ENCODE peak calls at places on chromosomes 1 and 21, in eight cellular contexts. One of them, this sample, is unnamed.

GRCh38 chr1:220347654-220348175 is 75.5 kb upstream of the RAB3GAP2 start:
- DNase-seq in cardiac fibroblast: no peak
- DNase-seq in fibroblast of mammary gland: no peak
- DNase-seq in lower leg skin: no peak
- DNase-seq in cardiac muscle cell: no peak
- DNase-seq in H9: no peak
- DNase-seq in foreskin fibroblast: no peak
- DNase-seq in fibroblast of pulmonary artery: no peak
- DNase-seq in this sample: no peak

GRCh38 chr1:220943319-220943718 is 64.1 kb downstream of the HLX start:
- DNase-seq in lower leg skin: no peak
- DNase-seq in H9: no peak
- DNase-seq in fibroblast of pulmonary artery: no peak
- DNase-seq in cardiac muscle cell: no peak
- DNase-seq in fibroblast of mammary gland: no peak
- DNase-seq in cardiac fibroblast: no peak
- DNase-seq in foreskin fibroblast: no peak
- DNase-seq in this sample: no peak

GRCh38 chr1:75808921-75809320 is 12.2 kb downstream of the MSH4 start:
- DNase-seq in foreskin fibroblast: no peak
- DNase-seq in fibroblast of mammary gland: no peak
- DNase-seq in H9: no peak
- DNase-seq in fibroblast of pulmonary artery: no peak
- DNase-seq in cardiac muscle cell: no peak
- DNase-seq in lower leg skin: no peak
- DNase-seq in cardiac fibroblast: no peak
- DNase-seq in this sample: no peak

GRCh38 chr1:168227620-168228019 is 1.8 kb downstream of the SFT2D2 start:
- DNase-seq in fibroblast of pulmonary artery: no peak
- DNase-seq in H9: no peak
- DNase-seq in cardiac fibroblast: no peak
- DNase-seq in foreskin fibroblast: peak
- DNase-seq in fibroblast of mammary gland: peak
- DNase-seq in cardiac muscle cell: no peak
- DNase-seq in lower leg skin: no peak
- DNase-seq in this sample: no peak

GRCh38 chr1:26097696-26098095 is 13.9 kb upstream of the PDIK1L start:
- DNase-seq in foreskin fibroblast: peak
- DNase-seq in H9: no peak
- DNase-seq in lower leg skin: no peak
- DNase-seq in fibroblast of mammary gland: no peak
- DNase-seq in cardiac muscle cell: no peak
- DNase-seq in cardiac fibroblast: peak
- DNase-seq in fibroblast of pulmonary artery: peak
- DNase-seq in this sample: no peak

GRCh38 chr1:201764166-201764565 is 64.8 kb upstream of the IPO9 start:
- DNase-seq in H9: no peak
- DNase-seq in foreskin fibroblast: no peak
- DNase-seq in cardiac muscle cell: no peak
- DNase-seq in fibroblast of mammary gland: no peak
- DNase-seq in lower leg skin: no peak
- DNase-seq in cardiac fibroblast: no peak
- DNase-seq in fibroblast of pulmonary artery: no peak
- DNase-seq in this sample: no peak

GRCh38 chr1:151905070-151905442 is 4.3 kb downstream of the THEM4 start:
- DNase-seq in fibroblast of pulmonary artery: peak
- DNase-seq in cardiac muscle cell: peak
- DNase-seq in lower leg skin: no peak
- DNase-seq in foreskin fibroblast: no peak
- DNase-seq in fibroblast of mammary gland: peak
- DNase-seq in H9: no peak
- DNase-seq in cardiac fibroblast: peak
- DNase-seq in this sample: no peak

GRCh38 chr1:173954179-173954578 is 37.1 kb upstream of the SERPINC1 start:
- DNase-seq in lower leg skin: no peak
- DNase-seq in cardiac fibroblast: no peak
- DNase-seq in H9: no peak
- DNase-seq in cardiac muscle cell: no peak
- DNase-seq in fibroblast of mammary gland: peak
- DNase-seq in fibroblast of pulmonary artery: no peak
- DNase-seq in foreskin fibroblast: no peak
- DNase-seq in this sample: no peak

GRCh38 chr21:17732306-17732705 is 86.8 kb downstream of the C21orf91 start:
- DNase-seq in lower leg skin: no peak
- DNase-seq in cardiac fibroblast: no peak
- DNase-seq in H9: no peak
- DNase-seq in foreskin fibroblast: peak
- DNase-seq in fibroblast of pulmonary artery: peak
- DNase-seq in cardiac muscle cell: no peak
- DNase-seq in fibroblast of mammary gland: peak
- DNase-seq in this sample: no peak

GRCh38 chr1:10980094-10980577 is 32.3 kb upstream of the TARDBP start:
- DNase-seq in lower leg skin: peak
- DNase-seq in H9: peak
- DNase-seq in fibroblast of pulmonary artery: peak
- DNase-seq in cardiac fibroblast: peak
- DNase-seq in foreskin fibroblast: peak
- DNase-seq in fibroblast of mammary gland: peak
- DNase-seq in cardiac muscle cell: peak
- DNase-seq in this sample: no peak

GRCh38 chr1:31936966-31937299 is 1.2 kb downstream of the PTP4A2 start:
- DNase-seq in fibroblast of pulmonary artery: no peak
- DNase-seq in fibroblast of mammary gland: no peak
- DNase-seq in lower leg skin: no peak
- DNase-seq in cardiac muscle cell: no peak
- DNase-seq in H9: no peak
- DNase-seq in foreskin fibroblast: no peak
- DNase-seq in cardiac fibroblast: no peak
- DNase-seq in this sample: no peak

GRCh38 chr1:31937300-31938183 is 626 bp downstream of the PTP4A2 start:
- DNase-seq in cardiac fibroblast: peak
- DNase-seq in lower leg skin: peak
- DNase-seq in fibroblast of pulmonary artery: peak
- DNase-seq in H9: peak
- DNase-seq in fibroblast of mammary gland: peak
- DNase-seq in foreskin fibroblast: peak
- DNase-seq in cardiac muscle cell: peak
- DNase-seq in this sample: peak

GRCh38 chr1:31939484-31940329 is 1.5 kb upstream of the PTP4A2 start:
- DNase-seq in cardiac fibroblast: peak
- DNase-seq in fibroblast of pulmonary artery: peak
- DNase-seq in lower leg skin: no peak
- DNase-seq in cardiac muscle cell: peak
- DNase-seq in H9: peak
- DNase-seq in foreskin fibroblast: peak
- DNase-seq in fibroblast of mammary gland: peak
- DNase-seq in this sample: peak

GRCh38 chr1:31936278-31936965 is 1.7 kb downstream of the PTP4A2 start:
- DNase-seq in cardiac muscle cell: no peak
- DNase-seq in fibroblast of pulmonary artery: no peak
- DNase-seq in H9: no peak
- DNase-seq in lower leg skin: no peak
- DNase-seq in fibroblast of mammary gland: peak
- DNase-seq in cardiac fibroblast: no peak
- DNase-seq in foreskin fibroblast: peak
- DNase-seq in this sample: no peak

DNA sequence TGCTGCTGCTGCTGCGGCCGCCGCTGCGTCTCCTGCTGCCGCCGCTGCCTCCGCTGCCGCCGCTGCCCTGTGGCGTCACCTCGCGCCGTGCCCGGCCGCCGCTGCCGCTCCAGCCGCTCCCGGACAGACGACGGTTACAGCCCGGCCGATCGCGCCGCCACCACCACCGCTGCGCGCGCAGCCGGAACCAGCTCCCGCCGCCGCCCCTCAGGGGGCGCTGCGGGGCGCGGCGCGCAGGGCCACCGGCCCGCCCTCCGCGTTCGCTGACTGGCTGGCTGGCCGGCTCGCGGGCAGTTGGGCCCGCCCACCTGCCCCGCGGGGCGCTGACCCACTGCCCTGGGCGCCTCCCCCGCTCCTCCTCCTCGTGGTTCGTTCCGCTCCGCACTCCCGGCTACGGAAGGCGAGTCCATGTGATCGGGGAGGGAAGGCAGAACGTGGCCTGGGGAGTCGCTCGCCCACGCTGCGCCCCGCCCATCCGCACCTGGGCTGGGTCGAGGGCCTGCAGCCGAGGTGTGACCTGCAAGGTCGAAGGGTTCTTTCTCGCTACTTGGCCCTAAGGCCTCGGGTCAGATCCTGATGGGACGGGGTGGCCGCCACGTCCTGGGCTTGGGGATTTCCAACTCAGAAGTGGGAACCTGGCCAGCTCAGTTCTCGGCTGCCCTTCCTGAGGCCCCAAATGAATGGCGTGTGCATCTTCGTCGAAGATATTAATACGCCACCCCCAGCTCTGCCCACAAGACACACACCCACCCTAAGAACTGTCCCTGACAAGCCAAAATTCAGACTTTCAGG is at the start of gene PTP4A2:
- DNase-seq in fibroblast of mammary gland: peak
- DNase-seq in fibroblast of pulmonary artery: peak
- DNase-seq in foreskin fibroblast: peak
- DNase-seq in lower leg skin: peak
- DNase-seq in cardiac muscle cell: peak
- DNase-seq in H9: peak
- DNase-seq in cardiac fibroblast: peak
- DNase-seq in this sample: peak
- TF ChIP-seq CTCF in fibroblast of mammary gland: no peak
- TF ChIP-seq CTCF in fibroblast of pulmonary artery: peak
- TF ChIP-seq CTCF in foreskin fibroblast: no peak
- TF ChIP-seq CTCF in lower leg skin: no peak
- TF ChIP-seq CTCF in cardiac muscle cell: peak
- TF ChIP-seq CTCF in H9: peak
- TF ChIP-seq CTCF in cardiac fibroblast: no peak
- TF ChIP-seq CTCF in this sample: peak

GRCh38 chr1:3319874-3320245 is 134.6 kb upstream of the ARHGEF16 start:
- DNase-seq in fibroblast of mammary gland: peak
- DNase-seq in lower leg skin: no peak
- DNase-seq in cardiac fibroblast: peak
- DNase-seq in foreskin fibroblast: peak
- DNase-seq in H9: peak
- DNase-seq in cardiac muscle cell: peak
- DNase-seq in fibroblast of pulmonary artery: peak
- DNase-seq in this sample: no peak
- TF ChIP-seq CTCF in fibroblast of mammary gland: peak
- TF ChIP-seq CTCF in lower leg skin: no peak
- TF ChIP-seq CTCF in cardiac fibroblast: peak
- TF ChIP-seq CTCF in foreskin fibroblast: peak
- TF ChIP-seq CTCF in H9: peak
- TF ChIP-seq CTCF in cardiac muscle cell: peak
- TF ChIP-seq CTCF in fibroblast of pulmonary artery: peak
- TF ChIP-seq CTCF in this sample: peak

GRCh38 chr21:45508607-45509565 is 33.4 kb downstream of the SLC19A1 start:
- DNase-seq in cardiac fibroblast: no peak
- DNase-seq in fibroblast of pulmonary artery: no peak
- DNase-seq in H9: no peak
- DNase-seq in fibroblast of mammary gland: peak
- DNase-seq in cardiac muscle cell: no peak
- DNase-seq in lower leg skin: no peak
- DNase-seq in foreskin fibroblast: no peak
- DNase-seq in this sample: no peak

GRCh38 chr21:45507888-45508508 is 34.2 kb downstream of the SLC19A1 start:
- DNase-seq in lower leg skin: no peak
- DNase-seq in foreskin fibroblast: no peak
- DNase-seq in cardiac fibroblast: no peak
- DNase-seq in fibroblast of mammary gland: no peak
- DNase-seq in cardiac muscle cell: no peak
- DNase-seq in H9: no peak
- DNase-seq in fibroblast of pulmonary artery: no peak
- DNase-seq in this sample: no peak

GRCh38 chr21:45510466-45510955 is 31.7 kb downstream of the SLC19A1 start:
- DNase-seq in cardiac muscle cell: no peak
- DNase-seq in H9: no peak
- DNase-seq in cardiac fibroblast: no peak
- DNase-seq in foreskin fibroblast: no peak
- DNase-seq in lower leg skin: no peak
- DNase-seq in fibroblast of pulmonary artery: no peak
- DNase-seq in fibroblast of mammary gland: no peak
- DNase-seq in this sample: no peak

GRCh38 chr21:45511007-45511406 is 31.2 kb downstream of the SLC19A1 start:
- DNase-seq in fibroblast of pulmonary artery: no peak
- DNase-seq in fibroblast of mammary gland: no peak
- DNase-seq in lower leg skin: no peak
- DNase-seq in cardiac fibroblast: no peak
- DNase-seq in cardiac muscle cell: no peak
- DNase-seq in H9: no peak
- DNase-seq in foreskin fibroblast: no peak
- DNase-seq in this sample: no peak

GRCh38 chr21:45509566-45510465 is 32.4 kb downstream of the SLC19A1 start:
- DNase-seq in cardiac muscle cell: no peak
- DNase-seq in H9: peak
- DNase-seq in fibroblast of pulmonary artery: no peak
- DNase-seq in lower leg skin: no peak
- DNase-seq in cardiac fibroblast: no peak
- DNase-seq in foreskin fibroblast: no peak
- DNase-seq in fibroblast of mammary gland: no peak
- DNase-seq in this sample: no peak
- TF ChIP-seq CTCF in cardiac muscle cell: no peak
- TF ChIP-seq CTCF in H9: peak
- TF ChIP-seq CTCF in fibroblast of pulmonary artery: no peak
- TF ChIP-seq CTCF in lower leg skin: no peak
- TF ChIP-seq CTCF in cardiac fibroblast: peak
- TF ChIP-seq CTCF in foreskin fibroblast: no peak
- TF ChIP-seq CTCF in fibroblast of mammary gland: no peak
- TF ChIP-seq CTCF in this sample: no peak

GRCh38 chr1:47627016-47627415 is 189.2 kb downstream of the FOXD2 start:
- DNase-seq in cardiac fibroblast: no peak
- DNase-seq in H9: peak
- DNase-seq in lower leg skin: no peak
- DNase-seq in cardiac muscle cell: no peak
- DNase-seq in fibroblast of pulmonary artery: no peak
- DNase-seq in fibroblast of mammary gland: no peak
- DNase-seq in foreskin fibroblast: no peak
- DNase-seq in this sample: no peak
- TF ChIP-seq CTCF in cardiac fibroblast: no peak
- TF ChIP-seq CTCF in H9: peak
- TF ChIP-seq CTCF in lower leg skin: no peak
- TF ChIP-seq CTCF in cardiac muscle cell: no peak
- TF ChIP-seq CTCF in fibroblast of pulmonary artery: no peak
- TF ChIP-seq CTCF in fibroblast of mammary gland: no peak
- TF ChIP-seq CTCF in foreskin fibroblast: no peak
- TF ChIP-seq CTCF in this sample: no peak